ENCODE peak calls at places on chromosome 19, in four cellular contexts. A, W, U and D are unnamed samples.

GRCh38 chr19:1066748-1067340 is at the start of gene ARHGAP45:
- DNase-seq in W (no peak), A (peak; percentile 96), U (peak; percentile 73), D (peak; percentile 65)

GRCh38 chr19:42271045-42271419 is 2.0 kb downstream of the CIC start:
- DNase-seq in A (no peak), U (no peak), W (no peak), D (no peak)

GRCh38 chr19:48969276-48970138 is 4.4 kb downstream of the FTL start:
- DNase-seq in W (no peak), A (peak; percentile 82), U (no peak), D (peak; percentile 65)

GRCh38 chr19:13899393-13899792 is 6.5 kb downstream of the BRME1 start:
- DNase-seq in W (no peak), U (no peak), A (no peak), D (no peak)

GRCh38 chr19:41620171-41620570 is 6.7 kb downstream of the CEACAM4 start:
- DNase-seq in W (no peak), A (no peak), U (no peak), D (no peak)

GRCh38 chr19:13262450-13262849 is 112.2 kb downstream of the IER2 start:
- DNase-seq in W (peak; percentile 21), U (no peak), A (no peak), D (peak; percentile 55)

GRCh38 chr19:18999896-19000620 is 33.3 kb downstream of the SUGP2 start:
- DNase-seq in W (no peak), U (no peak), A (no peak), D (peak; percentile 44)

GRCh38 chr19:34341935-34342680 is 22.9 kb upstream of the GPI start:
- DNase-seq in A (no peak), U (no peak), W (no peak), D (no peak)

GRCh38 chr19:18306903-18307681 is 15.8 kb downstream of the LSM4 start:
- DNase-seq in U (no peak), A (peak; percentile 82), W (no peak), D (no peak)

GRCh38 chr19:17931532-17932191 is 1.2 kb upstream of the CCDC124 start:
- DNase-seq in A (no peak), W (no peak), U (no peak), D (peak; percentile 85)

GRCh38 chr19:55666343-55667005 is 8.6 kb upstream of the EPN1 start:
- DNase-seq in U (no peak), A (no peak), W (no peak), D (no peak)

GRCh38 chr19:33241091-33241529 is 15.5 kb upstream of the SLC7A10 start:
- DNase-seq in U (peak; percentile 62), A (peak; percentile 69), W (no peak), D (no peak)

GRCh38 chr19:39557791-39558622 is 18.0 kb upstream of the EID2 start:
- DNase-seq in U (no peak), A (no peak), W (no peak), D (no peak)

GRCh38 chr19:12656899-12657571 is 9.5 kb downstream of the MAN2B1 start:
- DNase-seq in A (no peak), W (no peak), U (no peak), D (peak; percentile 90)

GRCh38 chr19:4201798-4202197 is 19.3 kb downstream of the ANKRD24 start:
- DNase-seq in A (no peak), W (no peak), U (no peak), D (no peak)

GRCh38 chr19:7293795-7294570 is at the start of gene INSR:
- DNase-seq in W (peak; percentile 80), U (peak; percentile 87), A (peak; percentile 91), D (peak; percentile 99)

GRCh38 chr19:9009935-9010651 is at the start of gene MUC16:
- DNase-seq in U (no peak), W (no peak), A (no peak), D (no peak)

GRCh38 chr19:43799502-43800142 is 2.6 kb downstream of the LYPD5 start:
- DNase-seq in W (no peak), A (no peak), U (no peak), D (no peak)